ENCODE peak calls at places on chromosomes 1 and 21, in five cellular contexts. U, O, V, K and N are unnamed samples.

GRCh38 chr1:188594542-188595235 is 1765.9 kb downstream of the PLA2G4A start:
- DNase-seq in U (no peak), O (no peak), V (no peak), K (peak; percentile 18), N (no peak)

GRCh38 chr1:33634806-33635205 is 162.4 kb downstream of the ZSCAN20 start:
- DNase-seq in U (no peak), O (peak; percentile 11), V (peak; percentile 51), K (peak; percentile 5), N (no peak)

GRCh38 chr1:1629430-1630190 is 2.4 kb upstream of the MMP23B start:
- DNase-seq in U (peak; percentile 47), O (no peak), V (no peak), K (peak; percentile 86), N (no peak)

GRCh38 chr1:6145351-6145750 is 34.8 kb downstream of the CHD5 start:
- DNase-seq in U (no peak), O (no peak), V (no peak), K (no peak), N (no peak)

GRCh38 chr1:185880779-185881333 is 146.7 kb downstream of the HMCN1 start:
- DNase-seq in U (no peak), O (no peak), V (no peak), K (peak; percentile 20), N (no peak)

GRCh38 chr21:25887646-25888321 is 153.0 kb downstream of the GABPA start:
- DNase-seq in U (no peak), O (no peak), V (no peak), K (no peak), N (no peak)

GRCh38 chr1:2999571-2999970 is 21.7 kb upstream of the ACTRT2 start:
- DNase-seq in U (no peak), O (no peak), V (no peak), K (no peak), N (no peak)

GRCh38 chr1:186454996-186455395 is 5.9 kb downstream of the PDC start:
- DNase-seq in U (no peak), O (no peak), V (no peak), K (no peak), N (no peak)

GRCh38 chr1:151058682-151059341 is 610 bp downstream of the CDC42SE1 start:
- DNase-seq in U (no peak), O (no peak), V (no peak), K (peak; percentile 64), N (no peak)

GRCh38 chr1:45723248-45723930 is 27.1 kb downstream of the IPP start:
- DNase-seq in U (no peak), O (no peak), V (peak; percentile 64), K (no peak), N (no peak)

GRCh38 chr21:37264808-37265207 is 2.3 kb downstream of the VPS26C start:
- DNase-seq in U (no peak), O (no peak), V (peak; percentile 25), K (no peak), N (no peak)